ENCODE peak calls at places on chromosomes 3 and 15, in eight cellular contexts. S is spleen, K is neural progenitor cell, G is psoas muscle, V is neuronal stem cell, Z is HFF-Myc, H is choroid plexus epithelial cell, Y is AG09309. L is an unnamed sample.

GRCh38 chr15:90871716-90872480 is 3.5 kb downstream of the FURIN start:
- DNase-seq in S (peak), K (peak), G (no peak), V (no peak), Z (no peak), H (no peak), Y (no peak), L (no peak)

GRCh38 chr15:85407421-85408269 is 27.2 kb downstream of the AKAP13 start:
- DNase-seq in S (no peak), K (no peak), G (no peak), V (no peak), Z (peak), H (peak), Y (peak), L (peak)

GRCh38 chr3:110419096-110419495 is 652.5 kb upstream of the NECTIN3 start:
- DNase-seq in S (no peak), K (no peak), G (no peak), V (no peak), Z (no peak), H (peak), Y (no peak), L (no peak)

GRCh38 chr15:36921484-36922091 is 178.8 kb downstream of the MEIS2 start:
- DNase-seq in S (no peak), K (no peak), G (no peak), V (no peak), Z (no peak), H (no peak), Y (no peak), L (no peak)

GRCh38 chr3:52065264-52065756 is 8.9 kb upstream of the DUSP7 start:
- DNase-seq in S (no peak), K (no peak), G (no peak), V (no peak), Z (no peak), H (no peak), Y (no peak), L (no peak)

GRCh38 chr3:172394692-172395091 is 53.6 kb downstream of the GHSR start:
- DNase-seq in S (no peak), K (no peak), G (no peak), V (no peak), Z (no peak), H (no peak), Y (no peak), L (no peak)

GRCh38 chr15:25504307-25504706 is 65.5 kb upstream of the UBE3A start:
- DNase-seq in S (no peak), K (no peak), G (no peak), V (no peak), Z (no peak), H (peak), Y (peak), L (peak)

GRCh38 chr3:65767551-65767950 is 271.2 kb downstream of the MAGI1 start:
- DNase-seq in S (no peak), K (no peak), G (no peak), V (no peak), Z (no peak), H (no peak), Y (no peak), L (no peak)

GRCh38 chr3:58899159-58899952 is 150.5 kb downstream of the CFAP20DC start:
- DNase-seq in S (peak), K (no peak), G (peak), V (no peak), Z (peak), H (peak), Y (no peak), L (no peak)

GRCh38 chr3:45559560-45560118 is 34.9 kb upstream of the LIMD1 start:
- DNase-seq in S (no peak), K (no peak), G (no peak), V (no peak), Z (no peak), H (no peak), Y (no peak), L (no peak)

GRCh38 chr3:79477242-79477641 is 290.6 kb downstream of the ROBO1 start:
- DNase-seq in S (no peak), K (no peak), G (no peak), V (no peak), Z (no peak), H (no peak), Y (no peak), L (no peak)

GRCh38 chr15:28289694-28290463 is 32.1 kb downstream of the HERC2 start:
- DNase-seq in S (no peak), K (no peak), G (no peak), V (no peak), Z (no peak), H (no peak), Y (no peak), L (no peak)

GRCh38 chr3:13011369-13012227 is 61.6 kb downstream of the IQSEC1 start:
- DNase-seq in S (peak), K (peak), G (no peak), V (no peak), Z (no peak), H (peak), Y (no peak), L (no peak)

GRCh38 chr15:52567886-52568568 is 803 bp downstream of the ARPP19 start:
- DNase-seq in S (peak), K (no peak), G (no peak), V (no peak), Z (no peak), H (peak), Y (no peak), L (no peak)

GRCh38 chr15:89278307-89278706 is 34.5 kb downstream of the FANCI start:
- DNase-seq in S (no peak), K (no peak), G (no peak), V (no peak), Z (no peak), H (peak), Y (no peak), L (no peak)

GRCh38 chr3:12759693-12760565 is 870 bp upstream of the TMEM40 start:
- DNase-seq in S (no peak), K (no peak), G (no peak), V (no peak), Z (no peak), H (no peak), Y (no peak), L (no peak)

GRCh38 chr15:83064859-83065258 is 2.2 kb downstream of the BTBD1 start:
- DNase-seq in S (no peak), K (no peak), G (no peak), V (no peak), Z (no peak), H (peak), Y (no peak), L (no peak)
- H3K4me3 ChIP-seq in S (peak), K (peak), G (peak), V (peak), Z (peak), H (peak), Y (no peak), L (peak)

GRCh38 chr15:73605759-73606423 is 27.3 kb downstream of the NPTN start:
- DNase-seq in S (no peak), K (no peak), G (no peak), V (no peak), Z (no peak), H (no peak), Y (no peak), L (no peak)
- H3K4me3 ChIP-seq in S (no peak), K (no peak), G (no peak), V (no peak), Z (no peak), H (no peak), Y (no peak), L (no peak)

DNA sequence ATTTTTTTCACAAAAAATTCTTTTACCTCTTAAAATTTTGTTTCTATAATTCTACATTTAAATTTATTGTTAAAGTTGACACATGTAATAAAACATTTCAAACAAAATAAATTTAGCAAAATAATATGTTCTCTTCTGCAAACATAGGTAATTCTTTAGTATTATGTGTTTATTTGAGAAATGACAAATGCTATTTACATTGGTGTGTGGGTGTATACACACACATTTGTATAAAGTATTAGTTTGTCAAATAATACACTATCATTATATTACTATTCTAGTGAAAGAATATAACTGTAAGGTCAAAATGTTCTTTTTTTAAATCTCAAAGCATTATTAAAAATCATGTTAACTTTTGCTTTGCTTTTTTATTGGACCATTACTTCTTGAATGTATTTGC is 1370.6 kb downstream of the SI start:
- DNase-seq in S (no peak), K (no peak), G (no peak), V (no peak), Z (no peak), H (no peak), Y (no peak), L (no peak)
- H3K4me3 ChIP-seq in S (no peak), K (no peak), G (no peak), V (no peak), Z (no peak), H (no peak), Y (no peak), L (no peak)

GRCh38 chr3:89113887-89114840 is 6.7 kb downstream of the EPHA3 start:
- DNase-seq in S (peak), K (peak), G (peak), V (peak), Z (peak), H (peak), Y (peak), L (peak)
- H3K4me3 ChIP-seq in S (peak), K (peak), G (peak), V (peak), Z (peak), H (peak), Y (peak), L (peak)

DNA sequence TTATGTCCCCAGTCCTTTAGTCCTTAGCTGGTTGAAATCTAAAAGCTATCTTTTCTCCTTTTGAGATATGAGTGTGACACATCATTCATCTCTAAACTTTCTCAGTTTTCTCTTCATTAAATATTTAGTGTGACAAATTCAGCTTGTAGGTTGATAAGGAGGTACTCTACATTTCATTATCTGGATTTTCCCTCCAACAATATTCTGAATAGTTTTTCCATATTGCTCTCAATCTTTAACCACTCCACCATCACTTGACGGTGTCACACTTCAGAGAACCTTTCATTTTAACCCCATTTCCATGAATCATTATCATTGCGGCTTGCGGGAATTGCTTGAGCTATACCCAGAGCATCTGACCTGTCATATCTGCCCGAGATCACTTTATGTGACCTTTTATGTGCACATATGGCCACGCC is 16.1 kb upstream of the ATP8B4 start:
- DNase-seq in S (no peak), K (no peak), G (no peak), V (no peak), Z (no peak), H (peak), Y (no peak), L (no peak)
- H3K4me3 ChIP-seq in S (no peak), K (no peak), G (no peak), V (no peak), Z (no peak), H (no peak), Y (no peak), L (no peak)